ENCODE peak calls at places on chromosomes 11 and 22, in eight cellular contexts. U is cardiac muscle cell; G is body of pancreas; J is H9; I is A549; B is upper lobe of right lung; Q is naive thymus-derived CD4-positive, alpha-beta T cell; Z is uterus. Y is an unnamed sample.

GRCh38 chr22:50341977-50342650 is 1.0 kb upstream of the PPP6R2 start:
- DNase-seq in U (peak; percentile 88), G (peak; percentile 90), J (peak; percentile 92), I (peak; percentile 83), B (peak; percentile 93), Q (peak; percentile 85), Z (peak; percentile 90), Y (peak; percentile 90)

GRCh38 chr11:8313504-8314090 is 49.9 kb upstream of the LMO1 start:
- DNase-seq in U (no peak), G (no peak), J (no peak), I (no peak), B (peak; percentile 35), Q (no peak), Z (no peak), Y (no peak)

GRCh38 chr11:131695889-131696429 is 325.5 kb downstream of the NTM start:
- DNase-seq in U (no peak), G (no peak), J (no peak), I (no peak), B (no peak), Q (no peak), Z (no peak), Y (no peak)

GRCh38 chr11:65911682-65912568 is 6.9 kb downstream of the C11orf68 start:
- DNase-seq in U (peak; percentile 82), G (no peak), J (peak; percentile 79), I (peak; percentile 79), B (no peak), Q (no peak), Z (peak; percentile 79), Y (peak; percentile 52)

GRCh38 chr22:20514658-20515406 is 7.4 kb downstream of the MED15 start:
- DNase-seq in U (peak; percentile 81), G (no peak), J (no peak), I (peak; percentile 31), B (no peak), Q (no peak), Z (no peak), Y (peak; percentile 77)

GRCh38 chr22:22669093-22669492 is 24.7 kb downstream of the GGTLC2 start:
- DNase-seq in U (no peak), G (no peak), J (no peak), I (no peak), B (no peak), Q (no peak), Z (no peak), Y (no peak)

GRCh38 chr11:116990061-116990473 is 108.2 kb downstream of the SIK3 start:
- DNase-seq in U (peak; percentile 87), G (no peak), J (no peak), I (no peak), B (no peak), Q (no peak), Z (peak; percentile 29), Y (no peak)

GRCh38 chr11:125433454-125434121 is 62.5 kb downstream of the FEZ1 start:
- DNase-seq in U (peak; percentile 67), G (peak; percentile 28), J (peak; percentile 87), I (peak; percentile 54), B (no peak), Q (no peak), Z (no peak), Y (peak; percentile 42)

GRCh38 chr22:46085831-46086576 is 64.3 kb upstream of the PPARA start:
- DNase-seq in U (peak; percentile 64), G (peak; percentile 64), J (no peak), I (peak; percentile 90), B (peak; percentile 93), Q (no peak), Z (peak; percentile 80), Y (no peak)

GRCh38 chr11:74709175-74709574 is 22.1 kb downstream of the CHRDL2 start:
- DNase-seq in U (no peak), G (no peak), J (no peak), I (no peak), B (no peak), Q (no peak), Z (no peak), Y (no peak)

GRCh38 chr11:73236879-73237278 is 18.8 kb downstream of the P2RY2 start:
- DNase-seq in U (peak; percentile 49), G (peak; percentile 43), J (peak; percentile 80), I (peak; percentile 63), B (peak; percentile 68), Q (no peak), Z (no peak), Y (peak; percentile 75)

GRCh38 chr11:122050021-122050710 is 65.8 kb downstream of the BLID start:
- DNase-seq in U (no peak), G (no peak), J (no peak), I (no peak), B (no peak), Q (no peak), Z (no peak), Y (no peak)

GRCh38 chr11:125807909-125808308 is 20.0 kb downstream of the PATE3 start:
- DNase-seq in U (peak; percentile 37), G (no peak), J (no peak), I (no peak), B (no peak), Q (no peak), Z (no peak), Y (no peak)

GRCh38 chr11:107385361-107385982 is 72.2 kb downstream of the CWF19L2 start:
- DNase-seq in U (peak; percentile 49), G (no peak), J (no peak), I (peak; percentile 2), B (no peak), Q (no peak), Z (no peak), Y (no peak)

GRCh38 chr11:2206291-2206690 is 34.7 kb upstream of the TH start:
- DNase-seq in U (no peak), G (peak; percentile 2), J (peak; percentile 23), I (no peak), B (no peak), Q (no peak), Z (peak; percentile 6), Y (no peak)

GRCh38 chr22:22877523-22878210 is 9.9 kb upstream of the IGLL5 start:
- DNase-seq in U (peak; percentile 76), G (peak; percentile 60), J (peak; percentile 77), I (peak; percentile 61), B (peak; percentile 82), Q (peak; percentile 72), Z (no peak), Y (peak; percentile 66)

GRCh38 chr11:90476442-90477007 is 253.7 kb upstream of the CHORDC1 start:
- DNase-seq in U (peak; percentile 12), G (peak; percentile 51), J (peak; percentile 31), I (peak; percentile 54), B (no peak), Q (peak; percentile 8), Z (no peak), Y (no peak)

GRCh38 chr22:19138217-19139000 is 6.0 kb downstream of the ESS2 start:
- DNase-seq in U (no peak), G (no peak), J (no peak), I (no peak), B (no peak), Q (no peak), Z (no peak), Y (no peak)

GRCh38 chr22:19139974-19140373 is 4.5 kb downstream of the ESS2 start:
- DNase-seq in U (no peak), G (no peak), J (no peak), I (no peak), B (no peak), Q (no peak), Z (no peak), Y (no peak)

GRCh38 chr22:19137384-19138216 is 6.5 kb downstream of the TSSK2 start:
- DNase-seq in U (no peak), G (no peak), J (no peak), I (no peak), B (no peak), Q (no peak), Z (no peak), Y (no peak)

GRCh38 chr22:19136915-19137314 is 5.8 kb downstream of the TSSK2 start:
- DNase-seq in U (no peak), G (no peak), J (no peak), I (no peak), B (no peak), Q (no peak), Z (no peak), Y (no peak)

DNA sequence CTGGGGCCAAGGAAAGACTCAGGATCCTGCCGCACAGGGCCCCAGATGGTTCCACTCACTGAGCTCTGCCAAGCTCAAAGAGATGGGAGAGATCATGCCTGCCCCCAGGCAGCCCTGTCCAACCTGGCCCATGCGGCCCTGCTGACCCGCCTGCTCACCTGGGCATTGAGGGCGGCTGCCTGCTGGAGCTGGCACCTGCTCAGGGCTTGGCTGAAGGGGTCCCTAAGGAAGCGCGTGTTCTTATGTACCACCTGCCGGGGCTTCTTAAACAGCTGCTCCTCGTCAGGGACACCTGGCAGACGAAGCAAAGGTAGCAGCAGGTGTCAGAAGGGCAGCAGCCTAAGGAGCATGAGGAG is 5.5 kb downstream of the ESS2 start:
- DNase-seq in U (no peak), G (no peak), J (no peak), I (no peak), B (no peak), Q (no peak), Z (no peak), Y (no peak)
- H3K27ac ChIP-seq in U (no peak overlapping the region), G (no peak overlapping the region), J (no peak overlapping the region), I (no peak overlapping the region), B (no peak overlapping the region), Q (no peak overlapping the region), Z (no peak overlapping the region), Y (no peak overlapping the region)

GRCh38 chr22:44907765-44908737 is 101.8 kb downstream of the PHF21B start:
- DNase-seq in U (no peak), G (no peak), J (no peak), I (no peak), B (no peak), Q (no peak), Z (no peak), Y (no peak)

GRCh38 chr22:44906248-44906936 is 103.4 kb downstream of the PHF21B start:
- DNase-seq in U (no peak), G (no peak), J (no peak), I (no peak), B (no peak), Q (no peak), Z (no peak), Y (no peak)

GRCh38 chr22:44901301-44901700 is 108.5 kb downstream of the PHF21B start:
- DNase-seq in U (peak; percentile 11), G (no peak), J (no peak), I (peak; percentile 31), B (no peak), Q (no peak), Z (no peak), Y (no peak)

GRCh38 chr22:44909241-44909640 is 100.6 kb downstream of the PHF21B start:
- DNase-seq in U (no peak), G (no peak), J (no peak), I (no peak), B (no peak), Q (no peak), Z (no peak), Y (no peak)

GRCh38 chr22:44906999-44907644 is 102.7 kb downstream of the PHF21B start:
- DNase-seq in U (no peak), G (no peak), J (no peak), I (no peak), B (no peak), Q (no peak), Z (no peak), Y (peak; percentile 9)
- H3K4me1 ChIP-seq in U (no peaks in the 10 kb centered on the region), G (no peaks in the 10 kb centered on the region), J (no peaks in the 10 kb centered on the region), I (no peaks in the 10 kb centered on the region), B (no peaks in the 10 kb centered on the region), Q (no peaks in the 10 kb centered on the region), Z (no peaks in the 10 kb centered on the region), Y (no peaks in the 10 kb centered on the region)

GRCh38 chr11:68841718-68842426 is at the start of gene CPT1A:
- DNase-seq in U (peak; percentile 83), G (peak; percentile 76), J (peak; percentile 71), I (peak; percentile 71), B (peak; percentile 92), Q (peak; percentile 53), Z (peak; percentile 72), Y (peak; percentile 82)
- H3K27ac ChIP-seq in U (no peak within 1 kb of the TSS), G (peak within 1 kb of the TSS; percentile 92), J (no peak within 1 kb of the TSS), I (peak within 1 kb of the TSS; percentile 93), B (peak within 1 kb of the TSS; percentile 90), Q (peak within 1 kb of the TSS; percentile 73), Z (peak within 1 kb of the TSS; percentile 96), Y (peak within 1 kb of the TSS; percentile 82)

GRCh38 chr11:77636738-77637344 is 753 bp downstream of the CLNS1A start:
- DNase-seq in U (no peak), G (no peak), J (no peak), I (no peak), B (no peak), Q (no peak), Z (no peak), Y (no peak)
- H3K4me1 ChIP-seq in U (peaks cover 6% of the 10 kb centered on the region), G (peaks cover 22% of the 10 kb centered on the region), J (no peaks in the 10 kb centered on the region), I (peaks cover 9% of the 10 kb centered on the region), B (peaks cover 12% of the 10 kb centered on the region), Q (peaks cover 7% of the 10 kb centered on the region), Z (peaks cover 5% of the 10 kb centered on the region), Y (peaks cover 9% of the 10 kb centered on the region)

Y was measured in adrenal gland.